ENCODE peak calls at places on chromosomes 12 and 14, in four cellular contexts. H, U, R and X are unnamed samples.
A peak's percentile ranks its signal among the peaks of the same experiment; 100 is the strongest.

GRCh38 chr14:55277972-55278740 is 6.9 kb downstream of the FBXO34 start:
- DNase-seq in H (no peak), U (no peak), R (no peak), X (no peak)

GRCh38 chr12:56011509-56012090 is 9.2 kb upstream of the IKZF4 start:
- DNase-seq in H (no peak), U (no peak), R (no peak), X (no peak)

GRCh38 chr14:89641495-89642162 is 224.6 kb upstream of the FOXN3 start:
- DNase-seq in H (no peak), U (no peak), R (no peak), X (no peak)

GRCh38 chr12:120928864-120929652 is 24.9 kb upstream of the SPPL3 start:
- DNase-seq in H (no peak), U (no peak), R (no peak), X (no peak)

GRCh38 chr14:24135584-24135833 is 485 bp upstream of the PSME1 start:
- DNase-seq in H (no peak), U (no peak), R (no peak), X (no peak)

GRCh38 chr12:91870872-91871707 is 274.6 kb downstream of the BTG1 start:
- DNase-seq in H (no peak), U (no peak), R (no peak), X (no peak)

GRCh38 chr12:96314723-96315122 is 85.5 kb downstream of the CDK17 start:
- DNase-seq in H (peak; percentile 48), U (no peak), R (no peak), X (no peak)

GRCh38 chr12:1779783-1780182 is 40.6 kb upstream of the LRTM2 start:
- DNase-seq in H (no peak), U (no peak), R (no peak), X (no peak)

GRCh38 chr14:32307881-32308582 is 21.1 kb upstream of the AKAP6 start:
- DNase-seq in H (no peak), U (no peak), R (peak; percentile 15), X (peak; percentile 42)

GRCh38 chr14:77369280-77369679 is 7.6 kb downstream of the TMED8 start:
- DNase-seq in H (no peak), U (no peak), R (no peak), X (no peak)

GRCh38 chr12:8676651-8677050 is 14.0 kb upstream of the MFAP5 start:
- DNase-seq in H (no peak), U (no peak), R (no peak), X (no peak)

GRCh38 chr12:39764944-39765560 is 145.4 kb upstream of the ABCD2 start:
- DNase-seq in H (no peak), U (no peak), R (peak; percentile 39), X (no peak)

GRCh38 chr14:101018561-101019290 is 115.2 kb upstream of the RTL1 start:
- DNase-seq in H (no peak), U (no peak), R (no peak), X (no peak)

GRCh38 chr12:1539135-1539534 is 55.2 kb downstream of the FBXL14 start:
- DNase-seq in H (no peak), U (no peak), R (no peak), X (no peak)

GRCh38 chr12:8064131-8064530 is 2.0 kb downstream of the C3AR1 start:
- DNase-seq in H (no peak), U (no peak), R (no peak), X (no peak)

GRCh38 chr12:96108321-96108720 is 72.9 kb upstream of the LTA4H start:
- DNase-seq in H (no peak), U (no peak), R (no peak), X (no peak)

GRCh38 chr14:106670006-106670405 is 1143.6 kb downstream of the TMEM121 start:
- DNase-seq in H (no peak), U (no peak), R (no peak), X (no peak)